ENCODE peak calls at places on chromosomes 7 and 10, in four cellular contexts. C is fibroblast of pulmonary artery, X is fibroblast of the aortic adventitia, S is Calu3. V is an unnamed sample.

GRCh38 chr7:51236470-51237127 is 80.0 kb downstream of the COBL start:
- DNase-seq in X (no peak), S (no peak), C (no peak), V (no peak)

GRCh38 chr10:2076528-2076927 is 339.2 kb upstream of the ADARB2 start:
- DNase-seq in S (no peak), C (no peak), X (no peak), V (no peak)

GRCh38 chr10:42632557-42632956 is 5.8 kb downstream of the ZNF33B start:
- DNase-seq in S (no peak), C (no peak), X (no peak), V (no peak)

GRCh38 chr10:130438861-130439260 is 302.7 kb downstream of the GLRX3 start:
- DNase-seq in S (no peak), X (no peak), C (no peak), V (no peak)

GRCh38 chr10:132869621-132870020 is 72.7 kb downstream of the CFAP46 start:
- DNase-seq in S (no peak), C (no peak), X (no peak), V (no peak)

GRCh38 chr7:124680304-124680703 is 85.3 kb downstream of the GPR37 start:
- DNase-seq in X (no peak), C (no peak), S (no peak), V (no peak)

GRCh38 chr7:140696024-140696678 is 357 bp upstream of the NDUFB2 start:
- DNase-seq in S (no peak), C (peak; percentile 89), X (peak; percentile 83), V (peak; percentile 79)

GRCh38 chr10:132848951-132849545 is 63.1 kb upstream of the NKX6-2 start:
- DNase-seq in X (no peak), C (no peak), S (no peak), V (no peak)

GRCh38 chr7:132028144-132028920 is 471.9 kb upstream of the PODXL start:
- DNase-seq in C (no peak), X (no peak), S (no peak), V (no peak)

GRCh38 chr7:6529643-6530042 is 21.6 kb downstream of the GRID2IP start:
- DNase-seq in S (no peak), X (no peak), C (no peak), V (no peak)